ENCODE peak calls at places on chromosome 22, in five cellular contexts. One of them, this sample, is unnamed.
A peak's percentile ranks its signal among the peaks of the same experiment; 100 is the strongest.

GRCh38 chr22:25067851-25068421 is 115.4 kb downstream of the KIAA1671 start:
- DNase-seq in tibial artery: peak; percentile 58
- DNase-seq in WERI-Rb-1: no peak
- DNase-seq in psoas muscle: peak; percentile 41
- DNase-seq in body of pancreas: peak; percentile 20
- DNase-seq in this sample: peak; percentile 40

GRCh38 chr22:26890870-26891269 is 233.5 kb downstream of the MIAT start:
- DNase-seq in tibial artery: no peak
- DNase-seq in WERI-Rb-1: peak; percentile 60
- DNase-seq in psoas muscle: no peak
- DNase-seq in body of pancreas: no peak
- DNase-seq in this sample: no peak

GRCh38 chr22:27032121-27032761 is 374.9 kb downstream of the MIAT start:
- DNase-seq in tibial artery: peak; percentile 36
- DNase-seq in WERI-Rb-1: peak; percentile 35
- DNase-seq in psoas muscle: peak; percentile 21
- DNase-seq in body of pancreas: peak; percentile 30
- DNase-seq in this sample: peak; percentile 11

GRCh38 chr22:41537203-41537602 is 7.1 kb downstream of the POLR3H start:
- DNase-seq in tibial artery: no peak
- DNase-seq in WERI-Rb-1: no peak
- DNase-seq in psoas muscle: no peak
- DNase-seq in body of pancreas: no peak
- DNase-seq in this sample: no peak

GRCh38 chr22:19880786-19881569 is 26.3 kb upstream of the GNB1L start:
- DNase-seq in tibial artery: peak; percentile 46
- DNase-seq in WERI-Rb-1: no peak
- DNase-seq in psoas muscle: peak; percentile 55
- DNase-seq in body of pancreas: peak; percentile 14
- DNase-seq in this sample: no peak

GRCh38 chr22:49103314-49104052 is 724.2 kb downstream of the BRD1 start:
- DNase-seq in tibial artery: no peak
- DNase-seq in WERI-Rb-1: no peak
- DNase-seq in psoas muscle: no peak
- DNase-seq in body of pancreas: no peak
- DNase-seq in this sample: no peak

GRCh38 chr22:20656516-20656901 is 117.4 kb upstream of the SERPIND1 start:
- DNase-seq in tibial artery: no peak
- DNase-seq in WERI-Rb-1: no peak
- DNase-seq in psoas muscle: no peak
- DNase-seq in body of pancreas: no peak
- DNase-seq in this sample: no peak

GRCh38 chr22:20101638-20102037 is 14.3 kb upstream of the RANBP1 start:
- DNase-seq in tibial artery: no peak
- DNase-seq in WERI-Rb-1: no peak
- DNase-seq in psoas muscle: no peak
- DNase-seq in body of pancreas: no peak
- DNase-seq in this sample: no peak

GRCh38 chr22:50544746-50545253 is 899 bp upstream of the KLHDC7B start:
- DNase-seq in tibial artery: no peak
- DNase-seq in WERI-Rb-1: no peak
- DNase-seq in psoas muscle: no peak
- DNase-seq in body of pancreas: peak; percentile 46
- DNase-seq in this sample: no peak

GRCh38 chr22:29751139-29751538 is 15.7 kb downstream of the ZMAT5 start:
- DNase-seq in tibial artery: no peak
- DNase-seq in WERI-Rb-1: no peak
- DNase-seq in psoas muscle: no peak
- DNase-seq in body of pancreas: no peak
- DNase-seq in this sample: no peak

GRCh38 chr22:19497245-19497644 is 17.5 kb downstream of the CDC45 start:
- DNase-seq in tibial artery: no peak
- DNase-seq in WERI-Rb-1: no peak
- DNase-seq in psoas muscle: no peak
- DNase-seq in body of pancreas: no peak
- DNase-seq in this sample: no peak

GRCh38 chr22:45867118-45867905 is 109.7 kb downstream of the WNT7B start:
- DNase-seq in tibial artery: no peak
- DNase-seq in WERI-Rb-1: no peak
- DNase-seq in psoas muscle: no peak
- DNase-seq in body of pancreas: peak; percentile 29
- DNase-seq in this sample: no peak

GRCh38 chr22:50283821-50284220 is 13.6 kb upstream of the MAPK11 start:
- DNase-seq in tibial artery: no peak
- DNase-seq in WERI-Rb-1: no peak
- DNase-seq in psoas muscle: no peak
- DNase-seq in body of pancreas: no peak
- DNase-seq in this sample: no peak

GRCh38 chr22:19275513-19275912 is 16.0 kb downstream of the CLTCL1 start:
- DNase-seq in tibial artery: no peak
- DNase-seq in WERI-Rb-1: no peak
- DNase-seq in psoas muscle: no peak
- DNase-seq in body of pancreas: no peak
- DNase-seq in this sample: no peak

GRCh38 chr22:19579113-19579811 is 55.1 kb upstream of the CLDN5 start:
- DNase-seq in tibial artery: no peak
- DNase-seq in WERI-Rb-1: no peak
- DNase-seq in psoas muscle: no peak
- DNase-seq in body of pancreas: no peak
- DNase-seq in this sample: no peak

DNA sequence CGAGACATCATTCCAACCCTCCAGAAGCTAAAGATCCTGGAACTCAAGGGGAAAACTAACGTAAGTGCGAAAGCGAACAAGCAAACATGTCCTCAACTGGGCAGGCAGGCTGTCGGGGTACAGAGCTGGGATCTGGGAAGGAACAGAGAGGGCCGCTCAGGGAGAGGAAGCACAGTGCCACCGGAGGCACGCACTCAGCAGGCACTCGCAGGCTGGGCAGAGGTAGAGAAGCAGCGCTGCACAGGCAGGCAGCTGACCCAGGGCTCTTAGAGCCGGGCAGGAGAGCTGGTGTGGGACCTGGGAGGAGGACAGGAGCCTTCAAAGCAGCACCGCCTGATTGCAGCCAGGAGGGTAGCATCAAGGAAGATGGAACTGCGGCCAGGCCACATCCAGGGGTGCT is 62.2 kb downstream of the MICAL3 start:
- DNase-seq in tibial artery: no peak
- DNase-seq in WERI-Rb-1: no peak
- DNase-seq in psoas muscle: no peak
- DNase-seq in body of pancreas: no peak
- DNase-seq in this sample: no peak
- H3K27ac ChIP-seq in tibial artery: no peak overlapping the region
- H3K27ac ChIP-seq in WERI-Rb-1: no peak overlapping the region
- H3K27ac ChIP-seq in psoas muscle: no peak overlapping the region
- H3K27ac ChIP-seq in body of pancreas: no peak overlapping the region
- H3K27ac ChIP-seq in this sample: no peak overlapping the region

GRCh38 chr22:36470994-36471331 is 10.5 kb downstream of the TXN2 start:
- DNase-seq in tibial artery: no peak
- DNase-seq in WERI-Rb-1: no peak
- DNase-seq in psoas muscle: no peak
- DNase-seq in body of pancreas: no peak
- DNase-seq in this sample: no peak
- H3K4me3 ChIP-seq in tibial artery: peak overlapping the region; percentile 44
- H3K4me3 ChIP-seq in WERI-Rb-1: no peak overlapping the region
- H3K4me3 ChIP-seq in psoas muscle: no peak overlapping the region
- H3K4me3 ChIP-seq in body of pancreas: no peak overlapping the region
- H3K4me3 ChIP-seq in this sample: peak overlapping the region; percentile 40

GRCh38 chr22:22709719-22710445 is 65.5 kb downstream of the GGTLC2 start:
- DNase-seq in tibial artery: no peak
- DNase-seq in WERI-Rb-1: peak; percentile 55
- DNase-seq in psoas muscle: no peak
- DNase-seq in body of pancreas: peak; percentile 41
- DNase-seq in this sample: no peak
- TF ChIP-seq CTCF in tibial artery: no peak
- TF ChIP-seq CTCF in WERI-Rb-1: peak; percentile 63
- TF ChIP-seq CTCF in psoas muscle: no peak
- TF ChIP-seq CTCF in body of pancreas: no peak
- TF ChIP-seq CTCF in this sample: no peak

GRCh38 chr22:47310601-47311000 is 548.2 kb downstream of the TBC1D22A start:
- DNase-seq in tibial artery: no peak
- DNase-seq in WERI-Rb-1: no peak
- DNase-seq in psoas muscle: no peak
- DNase-seq in body of pancreas: no peak
- DNase-seq in this sample: no peak
- H3K27ac ChIP-seq in tibial artery: no peak overlapping the region
- H3K27ac ChIP-seq in WERI-Rb-1: no peak overlapping the region
- H3K27ac ChIP-seq in psoas muscle: no peak overlapping the region
- H3K27ac ChIP-seq in body of pancreas: no peak overlapping the region
- H3K27ac ChIP-seq in this sample: no peak overlapping the region

GRCh38 chr22:35995345-35995744 is 33.3 kb downstream of the RBFOX2 start:
- DNase-seq in tibial artery: no peak
- DNase-seq in WERI-Rb-1: no peak
- DNase-seq in psoas muscle: no peak
- DNase-seq in body of pancreas: no peak
- DNase-seq in this sample: no peak
- H3K4me3 ChIP-seq in tibial artery: no peak overlapping the region
- H3K4me3 ChIP-seq in WERI-Rb-1: no peak overlapping the region
- H3K4me3 ChIP-seq in psoas muscle: no peak overlapping the region
- H3K4me3 ChIP-seq in body of pancreas: no peak overlapping the region
- H3K4me3 ChIP-seq in this sample: peak overlapping the region; percentile 7

GRCh38 chr22:44309137-44309536 is 3.6 kb downstream of the SHISAL1 start:
- DNase-seq in tibial artery: peak; percentile 51
- DNase-seq in WERI-Rb-1: peak; percentile 86
- DNase-seq in psoas muscle: peak; percentile 66
- DNase-seq in body of pancreas: no peak
- DNase-seq in this sample: no peak
- TF ChIP-seq CTCF in tibial artery: no peak
- TF ChIP-seq CTCF in WERI-Rb-1: no peak
- TF ChIP-seq CTCF in psoas muscle: no peak
- TF ChIP-seq CTCF in body of pancreas: no peak
- TF ChIP-seq CTCF in this sample: no peak